ENCODE peak calls at places on chromosomes 2 and 18, in ten cellular contexts. M, T, J, P, I, A, S, O, R and D are unnamed samples.

GRCh38 chr2:235051436-235052260 is 99.8 kb downstream of the SH3BP4 start:
- DNase-seq in M (peak; percentile 37), T (no peak), J (no peak), P (no peak), I (peak; percentile 10), A (no peak), S (no peak), O (no peak), R (no peak), D (no peak)

GRCh38 chr2:59390581-59390980 is 1149.5 kb upstream of the FANCL start:
- DNase-seq in M (no peak), T (no peak), J (no peak), P (no peak), I (no peak), A (no peak), S (no peak), O (no peak), R (no peak), D (no peak)

GRCh38 chr2:236376566-236377244 is 112.5 kb upstream of the ASB18 start:
- DNase-seq in M (no peak), T (no peak), J (no peak), P (no peak), I (peak; percentile 50), A (no peak), S (no peak), O (no peak), R (no peak), D (no peak)

GRCh38 chr2:145413261-145413660 is 893.3 kb upstream of the ZEB2 start:
- DNase-seq in M (no peak), T (no peak), J (no peak), P (no peak), I (no peak), A (no peak), S (no peak), O (no peak), R (no peak), D (no peak)

GRCh38 chr2:109448946-109449788 is 164.6 kb downstream of the SEPTIN10 start:
- DNase-seq in M (no peak), T (no peak), J (no peak), P (peak; percentile 53), I (peak; percentile 63), A (peak; percentile 8), S (peak; percentile 6), O (no peak), R (no peak), D (peak; percentile 55)

GRCh38 chr18:13003466-13003896 is 12.3 kb downstream of the CEP192 start:
- DNase-seq in M (peak; percentile 80), T (no peak), J (peak; percentile 51), P (no peak), I (peak; percentile 51), A (peak; percentile 78), S (peak; percentile 86), O (no peak), R (no peak), D (peak; percentile 42)

GRCh38 chr2:228593992-228594391 is 412.5 kb upstream of the SPHKAP start:
- DNase-seq in M (no peak), T (no peak), J (no peak), P (no peak), I (no peak), A (no peak), S (no peak), O (no peak), R (no peak), D (no peak)

GRCh38 chr2:22880161-22880560 is 504.8 kb upstream of the KLHL29 start:
- DNase-seq in M (no peak), T (no peak), J (no peak), P (no peak), I (no peak), A (no peak), S (no peak), O (no peak), R (no peak), D (no peak)

GRCh38 chr18:12038661-12039417 is 54.8 kb upstream of the ANKRD62 start:
- DNase-seq in M (peak; percentile 65), T (no peak), J (peak; percentile 84), P (peak; percentile 91), I (peak; percentile 90), A (peak; percentile 78), S (peak; percentile 84), O (peak; percentile 76), R (peak; percentile 74), D (peak; percentile 89)

GRCh38 chr2:174012347-174013309 is 47.5 kb upstream of the SP3 start:
- DNase-seq in M (no peak), T (peak; percentile 24), J (no peak), P (peak; percentile 92), I (peak; percentile 63), A (no peak), S (no peak), O (peak; percentile 57), R (peak; percentile 25), D (peak; percentile 81)

GRCh38 chr2:134389331-134389835 is 135.5 kb downstream of the MGAT5 start:
- DNase-seq in M (no peak), T (no peak), J (no peak), P (no peak), I (no peak), A (no peak), S (no peak), O (no peak), R (no peak), D (no peak)

DNA sequence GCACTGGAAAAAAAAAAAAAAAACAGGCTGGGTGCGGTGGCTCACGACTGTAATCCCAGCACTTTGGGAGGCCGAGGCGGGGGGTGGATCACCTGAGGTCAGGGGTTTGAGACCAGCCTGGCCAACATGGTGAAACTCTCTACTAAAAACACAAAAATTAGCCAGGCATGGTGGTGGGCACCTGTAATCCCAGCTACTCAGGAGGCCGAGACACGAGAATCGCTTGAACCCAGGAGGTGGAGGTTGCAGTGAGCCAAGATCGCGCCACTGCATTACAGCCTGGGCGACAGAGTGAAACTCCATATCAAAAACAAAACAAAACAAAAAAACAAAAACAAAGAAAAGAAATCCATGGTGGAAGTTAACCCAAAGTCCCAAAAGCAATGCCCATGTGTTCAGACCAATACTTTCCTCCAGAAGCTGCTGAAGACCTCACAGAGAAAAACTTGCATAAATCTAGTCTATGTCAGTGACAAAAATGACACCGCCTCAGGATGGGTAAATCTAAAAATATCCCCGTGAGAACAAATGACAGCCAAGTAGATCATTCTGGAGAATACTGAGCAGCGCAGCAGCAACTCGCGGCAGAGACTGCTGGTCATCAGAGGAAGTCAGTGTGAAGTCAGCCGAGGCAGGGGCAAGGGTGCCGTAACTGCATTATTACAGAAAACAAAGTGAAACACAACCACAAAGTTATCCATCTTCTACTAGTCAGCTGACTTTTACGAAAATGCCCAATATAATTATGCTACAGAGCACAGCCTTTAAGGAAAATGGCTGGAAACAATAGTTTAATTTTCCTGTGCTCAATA is 41.0 kb downstream of the LPIN2 start:
- DNase-seq in M (no peak), T (no peak), J (no peak), P (peak; percentile 69), I (peak; percentile 51), A (no peak), S (no peak), O (no peak), R (peak; percentile 85), D (no peak)
- H3K4me3 ChIP-seq in M (no peak overlapping the region), T (no peak overlapping the region), J (no peak overlapping the region), P (peak overlapping the region; percentile 20), I (no peak overlapping the region), A (no peak overlapping the region), S (no peak overlapping the region), O (peak overlapping the region; percentile 4), R (peak overlapping the region; percentile 25), D (peak overlapping the region; percentile 49)

GRCh38 chr18:50268022-50268747 is 1.9 kb upstream of the CFAP53 start:
- DNase-seq in M (peak; percentile 7), T (peak; percentile 47), J (no peak), P (peak; percentile 85), I (peak; percentile 78), A (no peak), S (peak; percentile 80), O (peak; percentile 65), R (peak; percentile 90), D (peak; percentile 78)

GRCh38 chr18:50262977-50263376 is 3.3 kb downstream of the CFAP53 start:
- DNase-seq in M (no peak), T (no peak), J (no peak), P (no peak), I (no peak), A (no peak), S (no peak), O (no peak), R (no peak), D (no peak)

DNA sequence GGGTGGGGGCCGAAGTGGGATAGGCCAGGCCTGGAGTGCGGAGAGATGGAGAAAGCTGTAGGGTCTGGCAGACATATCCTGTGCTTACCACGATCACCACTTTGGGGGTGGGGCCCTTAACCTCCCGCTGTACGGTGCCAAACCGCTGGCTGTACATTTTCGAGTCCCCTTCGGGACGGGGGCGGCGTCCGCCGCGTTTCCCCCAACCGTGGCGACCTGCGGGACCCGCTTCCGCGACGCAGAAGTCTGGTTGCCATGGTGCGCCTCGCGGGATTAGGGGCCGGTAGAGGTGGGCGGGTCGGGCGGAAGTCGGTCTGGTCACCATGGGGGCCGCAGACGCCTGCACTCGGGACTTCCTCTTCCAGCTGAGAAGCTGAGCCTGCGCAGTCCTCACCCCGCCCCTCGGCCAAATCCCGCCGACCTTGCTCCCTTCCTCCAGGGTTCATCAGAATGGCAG is at the start of gene CFAP53:
- DNase-seq in M (peak; percentile 84), T (peak; percentile 80), J (no peak), P (peak; percentile 96), I (peak; percentile 89), A (no peak), S (peak; percentile 85), O (peak; percentile 74), R (peak; percentile 94), D (peak; percentile 97)
- TF ChIP-seq POLR2A in M (peak; percentile 21), T (no peak), J (no peak), P (no peak), I (no peak), A (no peak), S (peak; percentile 39), O (no peak), R (no peak), D (no peak)

DNA sequence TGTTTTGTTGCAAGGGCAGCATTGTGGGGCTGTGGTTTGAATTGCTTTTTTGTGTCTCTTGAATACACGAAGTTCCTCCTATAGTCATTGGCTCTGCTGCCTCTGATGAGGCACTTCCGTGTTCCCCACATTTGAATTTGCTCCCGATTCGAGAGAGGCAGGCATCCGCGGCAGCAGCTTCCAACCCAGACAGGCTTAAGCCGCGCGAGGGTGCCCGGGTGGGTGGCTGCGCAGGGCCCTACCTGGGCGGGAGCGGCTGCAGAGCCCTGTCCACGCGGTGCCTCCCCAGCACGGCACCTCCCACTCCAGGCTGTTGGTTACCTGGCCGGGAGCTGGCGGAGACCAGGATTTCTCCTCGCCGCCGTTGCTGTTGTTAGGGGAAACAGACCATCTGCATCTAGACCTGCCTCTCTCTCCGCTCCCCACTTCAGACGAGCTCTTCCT is 151.3 kb downstream of the NEDD4L start:
- DNase-seq in M (no peak), T (no peak), J (no peak), P (peak; percentile 70), I (peak; percentile 76), A (no peak), S (no peak), O (no peak), R (peak; percentile 40), D (no peak)
- H3K4me3 ChIP-seq in M (no peak overlapping the region), T (peak overlapping the region; percentile 24), J (no peak overlapping the region), P (peak overlapping the region; percentile 59), I (peak overlapping the region; percentile 38), A (peak overlapping the region; percentile 47), S (no peak overlapping the region), O (peak overlapping the region; percentile 38), R (peak overlapping the region; percentile 51), D (peak overlapping the region; percentile 17)

DNA sequence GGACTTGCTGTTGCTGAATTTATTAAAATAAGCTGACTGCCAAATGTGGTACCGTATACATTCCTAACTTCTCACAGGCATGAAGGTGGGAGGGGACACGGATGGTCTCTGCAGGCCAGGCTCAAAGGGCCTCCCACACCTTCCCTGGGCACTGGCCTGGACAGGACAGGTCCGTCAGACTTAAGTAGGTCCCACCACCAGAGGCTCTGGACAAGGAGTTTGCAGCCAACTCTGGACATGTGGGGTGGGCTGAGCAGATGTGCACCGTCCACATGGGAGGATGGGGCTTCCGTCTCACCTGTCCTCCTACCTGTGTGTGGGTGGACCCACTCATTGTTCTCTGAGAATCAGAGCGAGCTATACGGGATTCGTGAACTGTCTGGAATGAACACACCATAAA is 8.2 kb downstream of the ODC1 start:
- DNase-seq in M (no peak), T (no peak), J (peak; percentile 25), P (no peak), I (no peak), A (no peak), S (no peak), O (no peak), R (no peak), D (no peak)
- TF ChIP-seq POLR2A in M (no peak), T (no peak), J (no peak), P (no peak), I (no peak), A (no peak), S (no peak), O (no peak), R (no peak), D (no peak)